ENCODE peak calls at places on chromosome 5, in seven cellular contexts. One of them, this sample, is unnamed. For H3K4me1, the result is how much of the 10 kb centered on the place peaks cover.

GRCh38 chr5:132254321-132254977 is 3.0 kb upstream of the PDLIM4 start:
- DNase-seq in ovary: peak
- DNase-seq in stomach: peak
- DNase-seq in suprapubic skin: no peak
- DNase-seq in tibial nerve: no peak
- DNase-seq in A549: no peak
- DNase-seq in transverse colon: peak
- DNase-seq in this sample: no peak

GRCh38 chr5:120368923-120369715 is 95.0 kb upstream of the PRR16 start:
- DNase-seq in tibial nerve: no peak
- DNase-seq in stomach: peak
- DNase-seq in A549: no peak
- DNase-seq in ovary: no peak
- DNase-seq in suprapubic skin: no peak
- DNase-seq in transverse colon: peak
- DNase-seq in this sample: no peak

GRCh38 chr5:32462618-32463017 is 18.1 kb upstream of the ZFR start:
- DNase-seq in tibial nerve: no peak
- DNase-seq in suprapubic skin: no peak
- DNase-seq in ovary: no peak
- DNase-seq in transverse colon: no peak
- DNase-seq in A549: peak
- DNase-seq in stomach: no peak
- DNase-seq in this sample: no peak

GRCh38 chr5:137252513-137252912 is 246.6 kb downstream of the SPOCK1 start:
- DNase-seq in A549: no peak
- DNase-seq in suprapubic skin: no peak
- DNase-seq in transverse colon: no peak
- DNase-seq in stomach: no peak
- DNase-seq in ovary: no peak
- DNase-seq in tibial nerve: no peak
- DNase-seq in this sample: no peak

GRCh38 chr5:37776826-37777225 is 63.0 kb downstream of the GDNF start:
- DNase-seq in stomach: no peak
- DNase-seq in suprapubic skin: peak
- DNase-seq in tibial nerve: no peak
- DNase-seq in A549: no peak
- DNase-seq in transverse colon: peak
- DNase-seq in ovary: no peak
- DNase-seq in this sample: no peak

GRCh38 chr5:123422433-123423277 is 548 bp downstream of the CEP120 start:
- DNase-seq in ovary: no peak
- DNase-seq in tibial nerve: peak
- DNase-seq in suprapubic skin: no peak
- DNase-seq in stomach: peak
- DNase-seq in transverse colon: no peak
- DNase-seq in A549: peak
- DNase-seq in this sample: no peak

GRCh38 chr5:123530728-123531127 is 18.8 kb downstream of the CSNK1G3 start:
- DNase-seq in A549: no peak
- DNase-seq in transverse colon: no peak
- DNase-seq in tibial nerve: no peak
- DNase-seq in ovary: no peak
- DNase-seq in suprapubic skin: no peak
- DNase-seq in stomach: no peak
- DNase-seq in this sample: no peak

GRCh38 chr5:4661326-4661725 is 478.8 kb upstream of the ADAMTS16 start:
- DNase-seq in transverse colon: no peak
- DNase-seq in tibial nerve: no peak
- DNase-seq in suprapubic skin: no peak
- DNase-seq in A549: no peak
- DNase-seq in ovary: no peak
- DNase-seq in stomach: no peak
- DNase-seq in this sample: peak

GRCh38 chr5:94901071-94901979 is 282.9 kb downstream of the SLF1 start:
- DNase-seq in transverse colon: no peak
- DNase-seq in stomach: no peak
- DNase-seq in A549: peak
- DNase-seq in suprapubic skin: no peak
- DNase-seq in ovary: no peak
- DNase-seq in tibial nerve: no peak
- DNase-seq in this sample: no peak

GRCh38 chr5:99037668-99038067 is 108.9 kb upstream of the CHD1 start:
- DNase-seq in tibial nerve: no peak
- DNase-seq in transverse colon: peak
- DNase-seq in suprapubic skin: no peak
- DNase-seq in stomach: peak
- DNase-seq in A549: no peak
- DNase-seq in ovary: no peak
- DNase-seq in this sample: no peak

GRCh38 chr5:108372369-108372768 is 9.5 kb downstream of the FBXL17 start:
- DNase-seq in tibial nerve: no peak
- DNase-seq in suprapubic skin: no peak
- DNase-seq in ovary: no peak
- DNase-seq in transverse colon: no peak
- DNase-seq in A549: peak
- DNase-seq in stomach: no peak
- DNase-seq in this sample: no peak

GRCh38 chr5:120464627-120465280 is 654 bp downstream of the PRR16 start:
- DNase-seq in A549: no peak
- DNase-seq in tibial nerve: no peak
- DNase-seq in stomach: peak
- DNase-seq in suprapubic skin: peak
- DNase-seq in transverse colon: peak
- DNase-seq in ovary: peak
- DNase-seq in this sample: no peak

GRCh38 chr5:23631283-23632045 is 124.1 kb downstream of the PRDM9 start:
- DNase-seq in stomach: no peak
- DNase-seq in ovary: no peak
- DNase-seq in tibial nerve: no peak
- DNase-seq in A549: peak
- DNase-seq in suprapubic skin: no peak
- DNase-seq in transverse colon: no peak
- DNase-seq in this sample: no peak

GRCh38 chr5:98771389-98772109 is 1.9 kb upstream of the RGMB start:
- DNase-seq in ovary: no peak
- DNase-seq in tibial nerve: peak
- DNase-seq in A549: peak
- DNase-seq in suprapubic skin: peak
- DNase-seq in transverse colon: peak
- DNase-seq in stomach: peak
- DNase-seq in this sample: no peak

GRCh38 chr5:66744040-66744439 is 147.8 kb downstream of the MAST4 start:
- DNase-seq in ovary: no peak
- DNase-seq in transverse colon: no peak
- DNase-seq in tibial nerve: no peak
- DNase-seq in A549: no peak
- DNase-seq in suprapubic skin: no peak
- DNase-seq in stomach: no peak
- DNase-seq in this sample: no peak

GRCh38 chr5:143484604-143485003 is 81.1 kb upstream of the NR3C1 start:
- DNase-seq in tibial nerve: no peak
- DNase-seq in suprapubic skin: no peak
- DNase-seq in stomach: no peak
- DNase-seq in ovary: no peak
- DNase-seq in transverse colon: no peak
- DNase-seq in A549: no peak
- DNase-seq in this sample: no peak

GRCh38 chr5:178205749-178206047 is 1.4 kb downstream of the HNRNPAB start:
- DNase-seq in ovary: no peak
- DNase-seq in transverse colon: no peak
- DNase-seq in suprapubic skin: no peak
- DNase-seq in tibial nerve: no peak
- DNase-seq in A549: no peak
- DNase-seq in stomach: no peak
- DNase-seq in this sample: no peak

GRCh38 chr5:4245076-4245475 is 649.4 kb downstream of the IRX1 start:
- DNase-seq in transverse colon: no peak
- DNase-seq in ovary: no peak
- DNase-seq in stomach: no peak
- DNase-seq in A549: no peak
- DNase-seq in suprapubic skin: no peak
- DNase-seq in tibial nerve: no peak
- DNase-seq in this sample: no peak

GRCh38 chr5:136062563-136063274 is 33.9 kb downstream of the TGFBI start:
- DNase-seq in A549: peak
- DNase-seq in stomach: no peak
- DNase-seq in ovary: no peak
- DNase-seq in transverse colon: no peak
- DNase-seq in suprapubic skin: no peak
- DNase-seq in tibial nerve: no peak
- DNase-seq in this sample: no peak

GRCh38 chr5:112388739-112389138 is 30.3 kb downstream of the EPB41L4A start:
- DNase-seq in tibial nerve: no peak
- DNase-seq in stomach: no peak
- DNase-seq in A549: no peak
- DNase-seq in suprapubic skin: no peak
- DNase-seq in ovary: no peak
- DNase-seq in transverse colon: no peak
- DNase-seq in this sample: no peak

GRCh38 chr5:33692983-33693382 is 198.8 kb downstream of the ADAMTS12 start:
- DNase-seq in tibial nerve: no peak
- DNase-seq in stomach: no peak
- DNase-seq in suprapubic skin: no peak
- DNase-seq in transverse colon: no peak
- DNase-seq in ovary: no peak
- DNase-seq in A549: no peak
- DNase-seq in this sample: no peak

GRCh38 chr5:172550096-172550765 is 90.8 kb upstream of the NEURL1B start:
- DNase-seq in suprapubic skin: peak
- DNase-seq in stomach: no peak
- DNase-seq in ovary: no peak
- DNase-seq in tibial nerve: no peak
- DNase-seq in A549: no peak
- DNase-seq in transverse colon: no peak
- DNase-seq in this sample: no peak

GRCh38 chr5:45260292-45260691 is 435.9 kb downstream of the HCN1 start:
- DNase-seq in tibial nerve: no peak
- DNase-seq in A549: no peak
- DNase-seq in ovary: no peak
- DNase-seq in transverse colon: no peak
- DNase-seq in stomach: no peak
- DNase-seq in suprapubic skin: no peak
- DNase-seq in this sample: no peak

GRCh38 chr5:140220698-140221064 is 45.7 kb downstream of the CYSTM1 start:
- DNase-seq in suprapubic skin: no peak
- DNase-seq in ovary: no peak
- DNase-seq in tibial nerve: no peak
- DNase-seq in transverse colon: no peak
- DNase-seq in stomach: no peak
- DNase-seq in A549: no peak
- DNase-seq in this sample: no peak

GRCh38 chr5:89069591-89069990 is 186.6 kb upstream of the MEF2C start:
- DNase-seq in stomach: no peak
- DNase-seq in tibial nerve: no peak
- DNase-seq in ovary: no peak
- DNase-seq in A549: no peak
- DNase-seq in suprapubic skin: no peak
- DNase-seq in transverse colon: no peak
- DNase-seq in this sample: no peak

GRCh38 chr5:58255970-58256369 is 203.9 kb downstream of the PLK2 start:
- DNase-seq in stomach: no peak
- DNase-seq in A549: no peak
- DNase-seq in suprapubic skin: no peak
- DNase-seq in transverse colon: no peak
- DNase-seq in ovary: no peak
- DNase-seq in tibial nerve: no peak
- DNase-seq in this sample: no peak

GRCh38 chr5:36363101-36363500 is 61.4 kb upstream of the RANBP3L start:
- DNase-seq in ovary: no peak
- DNase-seq in A549: peak
- DNase-seq in stomach: no peak
- DNase-seq in tibial nerve: no peak
- DNase-seq in suprapubic skin: no peak
- DNase-seq in transverse colon: no peak
- DNase-seq in this sample: no peak
- TF ChIP-seq EP300 in ovary: no peak
- TF ChIP-seq EP300 in A549: no peak
- TF ChIP-seq EP300 in stomach: no peak
- TF ChIP-seq EP300 in tibial nerve: no peak
- TF ChIP-seq EP300 in suprapubic skin: no peak
- TF ChIP-seq EP300 in transverse colon: no peak
- TF ChIP-seq EP300 in this sample: no peak

GRCh38 chr5:133480866-133481265 is 131.5 kb downstream of the FSTL4 start:
- DNase-seq in suprapubic skin: peak
- DNase-seq in ovary: no peak
- DNase-seq in A549: no peak
- DNase-seq in stomach: no peak
- DNase-seq in transverse colon: no peak
- DNase-seq in tibial nerve: no peak
- DNase-seq in this sample: no peak
- H3K4me1 ChIP-seq in suprapubic skin: under half
- H3K4me1 ChIP-seq in ovary: under half
- H3K4me1 ChIP-seq in A549: under half
- H3K4me1 ChIP-seq in stomach: under half
- H3K4me1 ChIP-seq in transverse colon: under half
- H3K4me1 ChIP-seq in tibial nerve: under half
- H3K4me1 ChIP-seq in this sample: under half

GRCh38 chr5:131164931-131165727 is at the start of gene HINT1:
- DNase-seq in ovary: peak
- DNase-seq in suprapubic skin: peak
- DNase-seq in stomach: peak
- DNase-seq in transverse colon: peak
- DNase-seq in tibial nerve: peak
- DNase-seq in A549: peak
- DNase-seq in this sample: peak
- TF ChIP-seq CTCF in ovary: no peak
- TF ChIP-seq CTCF in suprapubic skin: no peak
- TF ChIP-seq CTCF in stomach: no peak
- TF ChIP-seq CTCF in transverse colon: no peak
- TF ChIP-seq CTCF in tibial nerve: peak
- TF ChIP-seq CTCF in A549: peak
- TF ChIP-seq CTCF in this sample: peak

DNA sequence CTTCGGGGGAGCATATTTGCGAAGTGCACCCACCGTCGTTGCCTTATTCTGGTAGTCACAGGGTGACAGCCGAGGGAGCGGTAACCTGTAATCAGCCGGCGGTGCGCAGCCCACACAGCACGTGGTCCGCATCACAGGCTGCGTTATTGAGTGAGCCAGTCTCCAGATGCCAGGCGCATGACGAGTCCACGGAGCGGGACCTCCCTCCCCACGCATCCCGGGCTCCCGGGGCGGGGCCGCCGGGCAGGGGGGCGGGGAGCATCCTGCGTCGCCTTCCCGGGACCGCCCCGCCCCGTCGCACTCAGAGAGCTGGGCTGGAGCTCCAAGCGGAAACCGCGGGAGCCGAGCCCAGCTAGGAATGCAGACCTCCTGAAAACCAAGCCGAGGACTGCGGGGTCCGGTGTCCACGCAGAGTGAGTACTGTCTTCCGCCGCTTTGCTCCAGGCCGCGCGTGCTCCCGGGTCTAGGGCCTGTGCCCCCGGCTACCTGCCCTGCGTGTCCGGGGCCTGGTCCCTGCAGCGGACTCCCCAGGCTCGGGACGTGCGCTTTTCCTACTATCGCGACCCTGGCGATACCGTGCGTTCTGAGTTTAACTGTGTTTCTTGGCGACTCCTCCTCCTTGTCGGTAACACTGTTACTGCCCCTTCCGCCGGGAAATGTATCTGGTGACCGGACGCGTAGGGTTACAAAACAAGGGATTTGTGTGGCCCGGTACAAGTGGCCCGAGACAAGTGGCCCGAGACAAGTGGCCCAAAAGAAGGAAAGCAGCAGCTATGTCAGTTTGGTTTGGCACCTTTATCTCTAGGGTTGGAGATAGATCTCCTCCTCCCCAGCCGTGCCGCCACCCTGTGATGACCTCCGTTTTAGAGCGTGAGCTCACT is 40.6 kb downstream of the CAST start:
- DNase-seq in stomach: peak
- DNase-seq in A549: peak
- DNase-seq in transverse colon: peak
- DNase-seq in ovary: peak
- DNase-seq in suprapubic skin: peak
- DNase-seq in tibial nerve: peak
- DNase-seq in this sample: peak
- TF ChIP-seq EP300 in stomach: peak
- TF ChIP-seq EP300 in A549: no peak
- TF ChIP-seq EP300 in transverse colon: peak
- TF ChIP-seq EP300 in ovary: peak
- TF ChIP-seq EP300 in suprapubic skin: peak
- TF ChIP-seq EP300 in tibial nerve: peak
- TF ChIP-seq EP300 in this sample: no peak

This sample was measured in esophagus muscularis mucosa.